ENCODE peak calls at places on chromosome 10, in nine cellular contexts. P is pancreas; H is heart left ventricle; S is NB4; M is CD4-positive, alpha-beta T cell; O is body of pancreas; R is cardiac muscle cell; A is glutamatergic neuron; N is B cell. B is an unnamed sample.

GRCh38 chr10:24722676-24723385 is 856 bp downstream of the ARHGAP21 start:
- DNase-seq in P (peak; percentile 57), H (peak; percentile 68), S (peak; percentile 57), M (peak; percentile 38), O (peak; percentile 54), R (peak; percentile 67), A (peak; percentile 83), N (peak; percentile 51), B (no peak)

GRCh38 chr10:79397575-79398303 is 47.7 kb downstream of the ZCCHC24 start:
- DNase-seq in P (no peak), H (peak; percentile 84), S (no peak), M (no peak), O (no peak), R (peak; percentile 74), A (no peak), N (no peak), B (no peak)

GRCh38 chr10:25209618-25210017 is 34.8 kb downstream of the GPR158 start:
- DNase-seq in P (no peak), H (no peak), S (no peak), M (no peak), O (no peak), R (no peak), A (no peak), N (no peak), B (no peak)

GRCh38 chr10:132974886-132975881 is 32.8 kb upstream of the CFAP46 start:
- DNase-seq in P (no peak), H (no peak), S (no peak), M (no peak), O (no peak), R (peak; percentile 74), A (peak; percentile 12), N (no peak), B (no peak)

GRCh38 chr10:28692050-28692449 is 14.7 kb downstream of the BAMBI start:
- DNase-seq in P (no peak), H (no peak), S (no peak), M (no peak), O (no peak), R (no peak), A (no peak), N (no peak), B (no peak)

GRCh38 chr10:8181496-8182174 is 127.1 kb downstream of the GATA3 start:
- DNase-seq in P (no peak), H (no peak), S (no peak), M (no peak), O (no peak), R (no peak), A (no peak), N (no peak), B (no peak)

GRCh38 chr10:104045151-104046089 is 40.3 kb downstream of the COL17A1 start:
- DNase-seq in P (no peak), H (no peak), S (peak; percentile 37), M (no peak), O (peak; percentile 35), R (peak; percentile 82), A (peak; percentile 50), N (no peak), B (no peak)

GRCh38 chr10:61397175-61397986 is 55.8 kb downstream of the TMEM26 start:
- DNase-seq in P (no peak), H (no peak), S (peak; percentile 44), M (no peak), O (no peak), R (peak; percentile 66), A (no peak), N (no peak), B (no peak)

GRCh38 chr10:89245802-89246201 is 5.8 kb downstream of the LIPA start:
- DNase-seq in P (no peak), H (no peak), S (no peak), M (no peak), O (no peak), R (no peak), A (no peak), N (no peak), B (no peak)

GRCh38 chr10:101071266-101071884 is 9.6 kb downstream of the KAZALD1 start:
- DNase-seq in P (no peak), H (peak; percentile 58), S (peak; percentile 100), M (no peak), O (no peak), R (peak; percentile 42), A (no peak), N (peak; percentile 66), B (no peak)

GRCh38 chr10:659710-660141 is 29.7 kb downstream of the DIP2C start:
- DNase-seq in P (no peak), H (no peak), S (no peak), M (no peak), O (no peak), R (peak; percentile 74), A (no peak), N (no peak), B (no peak)

GRCh38 chr10:18666810-18667209 is 7.6 kb downstream of the ARL5B start:
- DNase-seq in P (no peak), H (no peak), S (no peak), M (no peak), O (no peak), R (peak; percentile 61), A (no peak), N (no peak), B (no peak)

GRCh38 chr10:79313911-79314439 is 33.3 kb upstream of the PPIF start:
- DNase-seq in P (no peak), H (peak; percentile 23), S (no peak), M (no peak), O (no peak), R (no peak), A (peak; percentile 39), N (no peak), B (peak; percentile 75)

GRCh38 chr10:114081911-114082583 is 38.4 kb downstream of the ADRB1 start:
- DNase-seq in P (no peak), H (no peak), S (no peak), M (no peak), O (no peak), R (no peak), A (no peak), N (no peak), B (no peak)

GRCh38 chr10:114087655-114088054 is 44.0 kb downstream of the ADRB1 start:
- DNase-seq in P (no peak), H (no peak), S (no peak), M (no peak), O (no peak), R (no peak), A (no peak), N (peak; percentile 20), B (no peak)

GRCh38 chr10:114084225-114084624 is 40.6 kb downstream of the ADRB1 start:
- DNase-seq in P (no peak), H (no peak), S (peak; percentile 15), M (no peak), O (no peak), R (no peak), A (no peak), N (peak; percentile 36), B (no peak)

GRCh38 chr10:114083040-114083439 is 39.4 kb downstream of the ADRB1 start:
- DNase-seq in P (no peak), H (no peak), S (no peak), M (no peak), O (no peak), R (no peak), A (no peak), N (no peak), B (no peak)

GRCh38 chr10:114087255-114087654 is 43.6 kb downstream of the ADRB1 start:
- DNase-seq in P (no peak), H (no peak), S (no peak), M (no peak), O (no peak), R (no peak), A (no peak), N (peak; percentile 37), B (no peak)
- TF ChIP-seq CTCF in P (no peak), H (no peak), S (peak; percentile 29), M (no peak), O (no peak), R (no peak), A (no peak), N (no peak), B (peak; percentile 16)

DNA sequence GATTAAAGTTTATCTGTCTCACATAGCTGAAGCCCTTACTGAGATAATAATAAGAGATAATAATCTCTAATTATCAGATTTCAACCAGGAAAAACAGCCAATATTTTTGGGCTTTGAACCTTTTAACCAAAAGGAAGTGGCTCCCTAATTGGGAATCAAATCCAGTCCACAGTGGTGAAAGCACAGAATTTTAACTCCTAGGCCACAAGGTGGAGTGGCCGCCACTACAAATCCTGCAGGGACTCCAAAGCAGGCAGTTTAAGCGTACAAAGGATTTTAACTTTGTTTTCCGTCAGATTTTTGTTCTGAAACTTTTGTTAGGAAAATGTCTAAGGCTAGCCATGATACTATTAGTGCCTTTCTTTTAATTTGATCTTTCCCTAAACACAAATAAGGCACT is 99.6 kb upstream of the CCNY start:
- DNase-seq in P (no peak), H (no peak), S (no peak), M (no peak), O (no peak), R (peak; percentile 56), A (no peak), N (no peak), B (no peak)
- TF ChIP-seq CTCF in P (no peak), H (no peak), S (no peak), M (no peak), O (no peak), R (peak; percentile 50), A (no peak), N (no peak), B (peak; percentile 75)

DNA sequence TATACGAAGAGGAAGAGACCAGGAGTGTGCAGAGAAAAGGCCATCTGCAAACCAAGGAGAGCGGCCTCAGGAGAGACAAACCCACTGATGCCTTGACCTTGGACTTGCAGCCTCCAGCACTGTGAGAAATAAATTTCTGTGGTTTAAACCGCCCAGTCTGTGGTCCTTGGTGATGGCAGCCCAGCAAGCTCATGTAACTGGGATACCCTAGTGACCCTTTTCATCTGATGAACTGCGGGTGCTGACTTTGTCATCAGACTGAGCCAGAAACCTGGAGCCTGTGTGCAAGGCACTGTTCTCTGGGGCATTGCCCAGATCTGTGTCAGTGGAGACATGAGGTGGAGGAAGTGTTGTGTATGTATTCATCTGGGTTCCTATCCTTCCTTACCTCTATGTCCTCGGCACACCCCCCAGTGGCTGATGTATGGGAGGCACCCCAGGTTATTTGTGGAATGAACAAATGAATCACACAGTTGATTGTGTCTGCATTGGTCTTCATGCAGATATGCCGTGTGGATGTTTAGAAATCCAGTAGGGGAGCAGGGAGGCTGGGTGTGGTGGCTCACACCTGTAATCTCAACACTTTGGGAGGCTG is 64.5 kb upstream of the BTBD16 start:
- DNase-seq in P (no peak), H (no peak), S (peak; percentile 31), M (no peak), O (no peak), R (no peak), A (no peak), N (no peak), B (no peak)
- TF ChIP-seq CTCF in P (no peak), H (no peak), S (no peak), M (no peak), O (no peak), R (no peak), A (no peak), N (no peak), B (peak; percentile 27)

GRCh38 chr10:109127363-109127762 is 795.9 kb downstream of the XPNPEP1 start:
- DNase-seq in P (no peak), H (no peak), S (no peak), M (no peak), O (no peak), R (no peak), A (no peak), N (no peak), B (no peak)

GRCh38 chr10:109126541-109126940 is 796.8 kb downstream of the XPNPEP1 start:
- DNase-seq in P (no peak), H (no peak), S (no peak), M (no peak), O (no peak), R (no peak), A (no peak), N (no peak), B (no peak)

GRCh38 chr10:109126016-109126415 is 797.3 kb downstream of the XPNPEP1 start:
- DNase-seq in P (no peak), H (no peak), S (no peak), M (no peak), O (no peak), R (no peak), A (no peak), N (no peak), B (no peak)
- TF ChIP-seq CTCF in P (peak; percentile 13), H (no peak), S (no peak), M (no peak), O (peak; percentile 46), R (no peak), A (no peak), N (no peak), B (peak; percentile 17)